ENCODE peak calls at places on chromosomes 1 and 21, in four cellular contexts. One of them, this sample, is unnamed.

GRCh38 chr1:113073457-113073950 is 506 bp downstream of the LRIG2 start:
- DNase-seq in stimulated activated naive B cell treated with anti-CD40 and anti-IgM and Interleukin-4, amounts not matched to agents 10 μg/mL and 1 μg/mL and 100 μg/mL, for 72 hours: no peak
- DNase-seq in RWPE2: peak
- DNase-seq in SK-MEL-5: no peak
- DNase-seq in this sample: no peak

GRCh38 chr1:23865543-23865930 is 2.6 kb downstream of the FUCA1 start:
- DNase-seq in stimulated activated naive B cell treated with anti-CD40 and anti-IgM and Interleukin-4, amounts not matched to agents 10 μg/mL and 1 μg/mL and 100 μg/mL, for 72 hours: no peak
- DNase-seq in RWPE2: peak
- DNase-seq in SK-MEL-5: peak
- DNase-seq in this sample: no peak

GRCh38 chr1:247180581-247180980 is 8.8 kb upstream of the ZNF124 start:
- DNase-seq in stimulated activated naive B cell treated with anti-CD40 and anti-IgM and Interleukin-4, amounts not matched to agents 10 μg/mL and 1 μg/mL and 100 μg/mL, for 72 hours: no peak
- DNase-seq in RWPE2: no peak
- DNase-seq in SK-MEL-5: no peak
- DNase-seq in this sample: no peak

GRCh38 chr1:110173466-110174117 is 23.3 kb downstream of the SLC6A17 start:
- DNase-seq in stimulated activated naive B cell treated with anti-CD40 and anti-IgM and Interleukin-4, amounts not matched to agents 10 μg/mL and 1 μg/mL and 100 μg/mL, for 72 hours: no peak
- DNase-seq in RWPE2: no peak
- DNase-seq in SK-MEL-5: no peak
- DNase-seq in this sample: no peak

GRCh38 chr1:157798211-157798610 is 21.3 kb upstream of the FCRL2 start:
- DNase-seq in stimulated activated naive B cell treated with anti-CD40 and anti-IgM and Interleukin-4, amounts not matched to agents 10 μg/mL and 1 μg/mL and 100 μg/mL, for 72 hours: no peak
- DNase-seq in RWPE2: no peak
- DNase-seq in SK-MEL-5: no peak
- DNase-seq in this sample: no peak

GRCh38 chr1:108049083-108049819 is 84.3 kb upstream of the VAV3 start:
- DNase-seq in stimulated activated naive B cell treated with anti-CD40 and anti-IgM and Interleukin-4, amounts not matched to agents 10 μg/mL and 1 μg/mL and 100 μg/mL, for 72 hours: peak
- DNase-seq in RWPE2: no peak
- DNase-seq in SK-MEL-5: peak
- DNase-seq in this sample: no peak

GRCh38 chr1:27940297-27940696 is 5.5 kb downstream of the SMPDL3B start:
- DNase-seq in stimulated activated naive B cell treated with anti-CD40 and anti-IgM and Interleukin-4, amounts not matched to agents 10 μg/mL and 1 μg/mL and 100 μg/mL, for 72 hours: peak
- DNase-seq in RWPE2: no peak
- DNase-seq in SK-MEL-5: peak
- DNase-seq in this sample: no peak

GRCh38 chr1:89842547-89843278 is 21.9 kb downstream of the LRRC8D start:
- DNase-seq in stimulated activated naive B cell treated with anti-CD40 and anti-IgM and Interleukin-4, amounts not matched to agents 10 μg/mL and 1 μg/mL and 100 μg/mL, for 72 hours: no peak
- DNase-seq in RWPE2: no peak
- DNase-seq in SK-MEL-5: no peak
- DNase-seq in this sample: no peak

GRCh38 chr1:230972855-230973271 is 5.8 kb downstream of the TTC13 start:
- DNase-seq in stimulated activated naive B cell treated with anti-CD40 and anti-IgM and Interleukin-4, amounts not matched to agents 10 μg/mL and 1 μg/mL and 100 μg/mL, for 72 hours: no peak
- DNase-seq in RWPE2: no peak
- DNase-seq in SK-MEL-5: no peak
- DNase-seq in this sample: no peak

GRCh38 chr1:178579562-178579961 is 66.7 kb downstream of the TEX35 start:
- DNase-seq in stimulated activated naive B cell treated with anti-CD40 and anti-IgM and Interleukin-4, amounts not matched to agents 10 μg/mL and 1 μg/mL and 100 μg/mL, for 72 hours: peak
- DNase-seq in RWPE2: no peak
- DNase-seq in SK-MEL-5: no peak
- DNase-seq in this sample: no peak

GRCh38 chr1:161379071-161379470 is 11.4 kb upstream of the CFAP126 start:
- DNase-seq in stimulated activated naive B cell treated with anti-CD40 and anti-IgM and Interleukin-4, amounts not matched to agents 10 μg/mL and 1 μg/mL and 100 μg/mL, for 72 hours: no peak
- DNase-seq in RWPE2: no peak
- DNase-seq in SK-MEL-5: no peak
- DNase-seq in this sample: no peak

GRCh38 chr1:29499101-29499650 is 262.9 kb downstream of the PTPRU start:
- DNase-seq in stimulated activated naive B cell treated with anti-CD40 and anti-IgM and Interleukin-4, amounts not matched to agents 10 μg/mL and 1 μg/mL and 100 μg/mL, for 72 hours: no peak
- DNase-seq in RWPE2: no peak
- DNase-seq in SK-MEL-5: no peak
- DNase-seq in this sample: no peak

GRCh38 chr1:242129103-242129502 is 130.2 kb upstream of the MAP1LC3C start:
- DNase-seq in stimulated activated naive B cell treated with anti-CD40 and anti-IgM and Interleukin-4, amounts not matched to agents 10 μg/mL and 1 μg/mL and 100 μg/mL, for 72 hours: no peak
- DNase-seq in RWPE2: no peak
- DNase-seq in SK-MEL-5: peak
- DNase-seq in this sample: peak

GRCh38 chr1:243582321-243582720 is 267.7 kb downstream of the AKT3 start:
- DNase-seq in stimulated activated naive B cell treated with anti-CD40 and anti-IgM and Interleukin-4, amounts not matched to agents 10 μg/mL and 1 μg/mL and 100 μg/mL, for 72 hours: no peak
- DNase-seq in RWPE2: no peak
- DNase-seq in SK-MEL-5: no peak
- DNase-seq in this sample: no peak

GRCh38 chr1:56410405-56410804 is 169.0 kb downstream of the PLPP3 start:
- DNase-seq in stimulated activated naive B cell treated with anti-CD40 and anti-IgM and Interleukin-4, amounts not matched to agents 10 μg/mL and 1 μg/mL and 100 μg/mL, for 72 hours: no peak
- DNase-seq in RWPE2: no peak
- DNase-seq in SK-MEL-5: no peak
- DNase-seq in this sample: no peak

GRCh38 chr1:243890576-243890975 is 40.5 kb upstream of the AKT3 start:
- DNase-seq in stimulated activated naive B cell treated with anti-CD40 and anti-IgM and Interleukin-4, amounts not matched to agents 10 μg/mL and 1 μg/mL and 100 μg/mL, for 72 hours: no peak
- DNase-seq in RWPE2: no peak
- DNase-seq in SK-MEL-5: no peak
- DNase-seq in this sample: no peak

GRCh38 chr1:98051065-98051675 is 130.3 kb upstream of the DPYD start:
- DNase-seq in stimulated activated naive B cell treated with anti-CD40 and anti-IgM and Interleukin-4, amounts not matched to agents 10 μg/mL and 1 μg/mL and 100 μg/mL, for 72 hours: peak
- DNase-seq in RWPE2: peak
- DNase-seq in SK-MEL-5: peak
- DNase-seq in this sample: peak

GRCh38 chr1:12172042-12172851 is 5.5 kb downstream of the TNFRSF1B start:
- DNase-seq in stimulated activated naive B cell treated with anti-CD40 and anti-IgM and Interleukin-4, amounts not matched to agents 10 μg/mL and 1 μg/mL and 100 μg/mL, for 72 hours: no peak
- DNase-seq in RWPE2: no peak
- DNase-seq in SK-MEL-5: no peak
- DNase-seq in this sample: no peak

GRCh38 chr1:201145132-201145531 is 9.1 kb downstream of the TMEM9 start:
- DNase-seq in stimulated activated naive B cell treated with anti-CD40 and anti-IgM and Interleukin-4, amounts not matched to agents 10 μg/mL and 1 μg/mL and 100 μg/mL, for 72 hours: no peak
- DNase-seq in RWPE2: no peak
- DNase-seq in SK-MEL-5: no peak
- DNase-seq in this sample: no peak

GRCh38 chr1:153550398-153550758 is 1.3 kb upstream of the S100A3 start:
- DNase-seq in stimulated activated naive B cell treated with anti-CD40 and anti-IgM and Interleukin-4, amounts not matched to agents 10 μg/mL and 1 μg/mL and 100 μg/mL, for 72 hours: no peak
- DNase-seq in RWPE2: peak
- DNase-seq in SK-MEL-5: no peak
- DNase-seq in this sample: no peak

GRCh38 chr1:101088431-101088830 is 62.8 kb upstream of the DPH5 start:
- DNase-seq in stimulated activated naive B cell treated with anti-CD40 and anti-IgM and Interleukin-4, amounts not matched to agents 10 μg/mL and 1 μg/mL and 100 μg/mL, for 72 hours: peak
- DNase-seq in RWPE2: no peak
- DNase-seq in SK-MEL-5: no peak
- DNase-seq in this sample: no peak

GRCh38 chr1:87330954-87331318 is 2.3 kb downstream of the LMO4 start:
- DNase-seq in stimulated activated naive B cell treated with anti-CD40 and anti-IgM and Interleukin-4, amounts not matched to agents 10 μg/mL and 1 μg/mL and 100 μg/mL, for 72 hours: no peak
- DNase-seq in RWPE2: no peak
- DNase-seq in SK-MEL-5: no peak
- DNase-seq in this sample: no peak

GRCh38 chr21:43712268-43712942 is 6.5 kb upstream of the PDXK start:
- DNase-seq in stimulated activated naive B cell treated with anti-CD40 and anti-IgM and Interleukin-4, amounts not matched to agents 10 μg/mL and 1 μg/mL and 100 μg/mL, for 72 hours: no peak
- DNase-seq in RWPE2: peak
- DNase-seq in SK-MEL-5: no peak
- DNase-seq in this sample: peak

GRCh38 chr1:194833111-194833510 is 1646.7 kb upstream of the B3GALT2 start:
- DNase-seq in stimulated activated naive B cell treated with anti-CD40 and anti-IgM and Interleukin-4, amounts not matched to agents 10 μg/mL and 1 μg/mL and 100 μg/mL, for 72 hours: no peak
- DNase-seq in RWPE2: no peak
- DNase-seq in SK-MEL-5: no peak
- DNase-seq in this sample: no peak

GRCh38 chr1:78447096-78447495 is 43.7 kb upstream of the PTGFR start:
- DNase-seq in stimulated activated naive B cell treated with anti-CD40 and anti-IgM and Interleukin-4, amounts not matched to agents 10 μg/mL and 1 μg/mL and 100 μg/mL, for 72 hours: no peak
- DNase-seq in RWPE2: no peak
- DNase-seq in SK-MEL-5: no peak
- DNase-seq in this sample: no peak

GRCh38 chr21:21624674-21625073 is 626.5 kb downstream of the NCAM2 start:
- DNase-seq in stimulated activated naive B cell treated with anti-CD40 and anti-IgM and Interleukin-4, amounts not matched to agents 10 μg/mL and 1 μg/mL and 100 μg/mL, for 72 hours: no peak
- DNase-seq in RWPE2: no peak
- DNase-seq in SK-MEL-5: peak
- DNase-seq in this sample: no peak

GRCh38 chr21:17900281-17900989 is 81.3 kb upstream of the C21orf91 start:
- DNase-seq in stimulated activated naive B cell treated with anti-CD40 and anti-IgM and Interleukin-4, amounts not matched to agents 10 μg/mL and 1 μg/mL and 100 μg/mL, for 72 hours: no peak
- DNase-seq in RWPE2: no peak
- DNase-seq in SK-MEL-5: no peak
- DNase-seq in this sample: no peak

GRCh38 chr1:241589524-241589923 is 50.6 kb downstream of the CHML start:
- DNase-seq in stimulated activated naive B cell treated with anti-CD40 and anti-IgM and Interleukin-4, amounts not matched to agents 10 μg/mL and 1 μg/mL and 100 μg/mL, for 72 hours: no peak
- DNase-seq in RWPE2: no peak
- DNase-seq in SK-MEL-5: no peak
- DNase-seq in this sample: no peak

GRCh38 chr1:46667782-46668760 is at the start of gene ATPAF1:
- DNase-seq in stimulated activated naive B cell treated with anti-CD40 and anti-IgM and Interleukin-4, amounts not matched to agents 10 μg/mL and 1 μg/mL and 100 μg/mL, for 72 hours: peak
- DNase-seq in RWPE2: peak
- DNase-seq in SK-MEL-5: peak
- DNase-seq in this sample: peak

GRCh38 chr1:227092054-227092453 is 152.0 kb downstream of the COQ8A start:
- DNase-seq in stimulated activated naive B cell treated with anti-CD40 and anti-IgM and Interleukin-4, amounts not matched to agents 10 μg/mL and 1 μg/mL and 100 μg/mL, for 72 hours: no peak
- DNase-seq in RWPE2: no peak
- DNase-seq in SK-MEL-5: no peak
- DNase-seq in this sample: no peak

GRCh38 chr21:36641346-36641745 is 57.6 kb upstream of the SIM2 start:
- DNase-seq in stimulated activated naive B cell treated with anti-CD40 and anti-IgM and Interleukin-4, amounts not matched to agents 10 μg/mL and 1 μg/mL and 100 μg/mL, for 72 hours: no peak
- DNase-seq in RWPE2: no peak
- DNase-seq in SK-MEL-5: no peak
- DNase-seq in this sample: no peak

GRCh38 chr1:156706647-156707008 is 1.2 kb upstream of the CRABP2 start:
- DNase-seq in stimulated activated naive B cell treated with anti-CD40 and anti-IgM and Interleukin-4, amounts not matched to agents 10 μg/mL and 1 μg/mL and 100 μg/mL, for 72 hours: no peak
- DNase-seq in RWPE2: no peak
- DNase-seq in SK-MEL-5: no peak
- DNase-seq in this sample: no peak

GRCh38 chr1:177922209-177922608 is 47.6 kb downstream of the SEC16B start:
- DNase-seq in stimulated activated naive B cell treated with anti-CD40 and anti-IgM and Interleukin-4, amounts not matched to agents 10 μg/mL and 1 μg/mL and 100 μg/mL, for 72 hours: no peak
- DNase-seq in RWPE2: no peak
- DNase-seq in SK-MEL-5: peak
- DNase-seq in this sample: no peak

GRCh38 chr1:25435315-25436103 is 4.8 kb downstream of the MACO1 start:
- DNase-seq in stimulated activated naive B cell treated with anti-CD40 and anti-IgM and Interleukin-4, amounts not matched to agents 10 μg/mL and 1 μg/mL and 100 μg/mL, for 72 hours: no peak
- DNase-seq in RWPE2: no peak
- DNase-seq in SK-MEL-5: no peak
- DNase-seq in this sample: no peak

GRCh38 chr1:100835866-100836842 is 58.5 kb downstream of the EXTL2 start:
- DNase-seq in stimulated activated naive B cell treated with anti-CD40 and anti-IgM and Interleukin-4, amounts not matched to agents 10 μg/mL and 1 μg/mL and 100 μg/mL, for 72 hours: no peak
- DNase-seq in RWPE2: no peak
- DNase-seq in SK-MEL-5: no peak
- DNase-seq in this sample: no peak

GRCh38 chr1:176515310-176515709 is 52.3 kb downstream of the PAPPA2 start:
- DNase-seq in stimulated activated naive B cell treated with anti-CD40 and anti-IgM and Interleukin-4, amounts not matched to agents 10 μg/mL and 1 μg/mL and 100 μg/mL, for 72 hours: no peak
- DNase-seq in RWPE2: no peak
- DNase-seq in SK-MEL-5: peak
- DNase-seq in this sample: peak

GRCh38 chr1:96049759-96050409 is 671.7 kb upstream of the PTBP2 start:
- DNase-seq in stimulated activated naive B cell treated with anti-CD40 and anti-IgM and Interleukin-4, amounts not matched to agents 10 μg/mL and 1 μg/mL and 100 μg/mL, for 72 hours: no peak
- DNase-seq in RWPE2: no peak
- DNase-seq in SK-MEL-5: no peak
- DNase-seq in this sample: no peak

GRCh38 chr1:3570081-3570986 is 41.0 kb downstream of the MEGF6 start:
- DNase-seq in stimulated activated naive B cell treated with anti-CD40 and anti-IgM and Interleukin-4, amounts not matched to agents 10 μg/mL and 1 μg/mL and 100 μg/mL, for 72 hours: peak
- DNase-seq in RWPE2: no peak
- DNase-seq in SK-MEL-5: no peak
- DNase-seq in this sample: no peak

GRCh38 chr21:41957991-41958766 is 4.4 kb upstream of the C2CD2 start:
- DNase-seq in stimulated activated naive B cell treated with anti-CD40 and anti-IgM and Interleukin-4, amounts not matched to agents 10 μg/mL and 1 μg/mL and 100 μg/mL, for 72 hours: no peak
- DNase-seq in RWPE2: no peak
- DNase-seq in SK-MEL-5: no peak
- DNase-seq in this sample: no peak